ENCODE peak calls at places on chromosomes 5 and 9, in seven cellular contexts. D, Y, U, N, Z, E and C are unnamed samples.

GRCh38 chr9:38172601-38173000 is 103.6 kb upstream of the SHB start:
- DNase-seq in D (no peak), Y (no peak), U (peak; percentile 20), E (no peak), Z (no peak), N (no peak), C (no peak)

GRCh38 chr5:171705830-171706229 is 79.8 kb upstream of the SMIM23 start:
- DNase-seq in E (no peak), Z (no peak), U (no peak), N (no peak), D (no peak), Y (no peak), C (no peak)

GRCh38 chr5:40587284-40587882 is 92.3 kb upstream of the PTGER4 start:
- DNase-seq in N (peak; percentile 37), U (no peak), Y (no peak), D (no peak), E (no peak), Z (no peak), C (no peak)

GRCh38 chr9:133762488-133763271 is 24.5 kb upstream of the SARDH start:
- DNase-seq in U (peak; percentile 42), Y (no peak), N (no peak), Z (no peak), D (no peak), E (no peak), C (no peak)

GRCh38 chr9:121156263-121156731 is 45.4 kb downstream of the RAB14 start:
- DNase-seq in Y (no peak), D (no peak), Z (no peak), U (no peak), E (no peak), N (peak; percentile 90), C (peak; percentile 38)

GRCh38 chr9:99015890-99016289 is 72.2 kb downstream of the COL15A1 start:
- DNase-seq in Y (no peak), N (no peak), D (no peak), Z (no peak), E (no peak), U (no peak), C (no peak)

GRCh38 chr5:55037046-55037771 is 13.2 kb downstream of the GZMK start:
- DNase-seq in Z (peak; percentile 8), E (peak; percentile 46), N (no peak), D (no peak), Y (no peak), U (no peak), C (no peak)

GRCh38 chr5:180021900-180022299 is 49.7 kb downstream of the RNF130 start:
- DNase-seq in Z (no peak), Y (no peak), D (no peak), N (no peak), U (no peak), E (no peak), C (no peak)

GRCh38 chr5:40080191-40080590 is 599.5 kb upstream of the PTGER4 start:
- DNase-seq in Z (no peak), Y (no peak), N (no peak), E (no peak), D (peak; percentile 93), U (no peak), C (no peak)

GRCh38 chr5:179195561-179196419 is 135.6 kb downstream of the ZNF354C start:
- DNase-seq in E (no peak), Y (peak; percentile 45), N (no peak), Z (no peak), U (no peak), D (no peak), C (peak; percentile 54)

GRCh38 chr5:1173485-1174070 is 27.8 kb upstream of the SLC6A19 start:
- DNase-seq in E (no peak), Y (no peak), N (no peak), D (no peak), Z (no peak), U (no peak), C (no peak)

GRCh38 chr5:81751836-81752643 is 1.1 kb upstream of the SSBP2 start:
- DNase-seq in D (no peak), N (no peak), E (no peak), Z (no peak), U (peak; percentile 65), Y (no peak), C (peak; percentile 49)

GRCh38 chr5:132776932-132777208 is 169 bp downstream of the SEPTIN8 start:
- DNase-seq in Y (no peak), U (no peak), N (no peak), E (no peak), Z (no peak), D (no peak), C (no peak)

GRCh38 chr9:21904776-21905175 is 89.4 kb downstream of the CDKN2A start:
- DNase-seq in E (no peak), Y (no peak), U (no peak), N (no peak), Z (no peak), D (no peak), C (peak; percentile 15)

DNA sequence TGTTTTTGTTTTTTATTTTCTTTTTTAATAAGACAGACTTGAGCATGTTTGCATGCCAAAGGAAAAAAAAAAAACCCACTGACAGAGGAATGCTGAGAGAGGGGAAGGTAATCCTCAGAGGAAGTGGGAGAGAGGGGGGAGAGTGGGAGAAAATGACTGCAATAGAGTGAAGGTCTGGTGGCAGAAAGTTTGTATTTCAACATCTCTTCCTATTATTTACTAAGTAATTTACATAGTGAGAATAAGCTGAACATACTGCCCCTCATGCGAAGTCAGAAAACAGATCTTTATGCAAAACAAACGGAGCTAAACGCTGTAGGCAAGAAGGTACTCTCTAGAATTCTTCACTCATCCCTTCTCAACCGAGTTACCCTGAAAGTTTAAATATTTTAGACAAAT is 45.0 kb downstream of the ELL2 start:
- DNase-seq in U (no peak), Z (no peak), D (no peak), E (no peak), Y (no peak), N (no peak), C (no peak)
- H3K4me3 ChIP-seq in U (no peak overlapping the region), Z (no peak overlapping the region), D (no peak overlapping the region), E (no peak overlapping the region), Y (no peak overlapping the region), N (no peak overlapping the region), C (no peak overlapping the region)

GRCh38 chr9:686381-686813 is 155.1 kb upstream of the DMRT1 start:
- DNase-seq in N (no peak), U (no peak), E (no peak), Z (no peak), D (no peak), Y (no peak), C (peak; percentile 63)
- H3K4me3 ChIP-seq in N (no peak overlapping the region), U (no peak overlapping the region), E (no peak overlapping the region), Z (no peak overlapping the region), D (no peak overlapping the region), Y (no peak overlapping the region), C (no peak overlapping the region)

GRCh38 chr9:91408475-91408874 is 15.2 kb downstream of the NFIL3 start:
- DNase-seq in U (no peak), D (no peak), N (peak; percentile 74), Z (no peak), Y (no peak), E (no peak), C (no peak)
- H3K4me3 ChIP-seq in U (no peak overlapping the region), D (no peak overlapping the region), N (no peak overlapping the region), Z (no peak overlapping the region), Y (no peak overlapping the region), E (no peak overlapping the region), C (no peak overlapping the region)

DNA sequence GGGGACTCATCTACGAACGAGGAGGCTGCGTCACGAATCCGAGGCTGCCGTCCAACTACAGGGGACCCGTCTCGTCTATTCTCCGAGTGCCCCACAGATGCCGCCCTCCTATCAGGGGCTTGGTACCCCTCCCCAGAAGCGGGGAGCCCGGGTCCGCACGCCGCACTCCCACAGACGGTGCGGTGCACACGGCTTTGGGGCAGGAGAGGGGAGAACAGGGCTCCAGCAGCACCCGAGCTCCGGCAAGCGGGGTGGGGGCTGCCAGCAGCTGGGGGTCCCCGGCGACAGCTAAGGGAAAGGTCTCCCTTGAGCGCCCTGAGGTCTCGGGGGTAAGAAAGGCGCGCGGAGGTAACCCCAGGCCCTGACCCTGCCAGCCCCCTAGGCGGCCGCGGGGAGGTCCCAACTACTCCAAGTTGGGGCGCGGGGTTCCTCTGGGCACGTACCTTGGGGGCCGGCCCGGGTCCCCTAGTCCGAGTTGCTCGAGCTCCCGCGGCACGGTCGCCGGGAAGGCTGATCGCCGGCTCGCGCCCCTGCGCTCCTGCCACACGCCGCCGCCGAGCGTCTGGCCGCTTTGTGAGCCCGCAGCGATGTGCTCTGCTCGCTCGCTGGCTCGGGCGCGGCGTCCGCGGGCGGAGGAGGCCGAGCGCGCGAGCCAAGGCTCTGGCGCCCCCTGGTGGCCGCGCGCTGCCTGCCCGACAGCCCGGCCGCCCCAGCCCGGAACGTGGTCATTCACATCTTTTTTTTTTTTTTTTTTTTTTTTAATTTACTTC is at the start of gene SPOCK1:
- DNase-seq in Z (peak; percentile 12), N (peak; percentile 63), U (peak; percentile 86), D (peak; percentile 85), Y (peak; percentile 86), E (peak; percentile 13), C (peak; percentile 72)
- H3K4me3 ChIP-seq in Z (no peak within 1 kb of the TSS), N (peak within 1 kb of the TSS; percentile 52), U (peak within 1 kb of the TSS; percentile 65), D (peak within 1 kb of the TSS; percentile 42), Y (peak within 1 kb of the TSS; percentile 65), E (no peak within 1 kb of the TSS), C (peak within 1 kb of the TSS; percentile 70)

DNA sequence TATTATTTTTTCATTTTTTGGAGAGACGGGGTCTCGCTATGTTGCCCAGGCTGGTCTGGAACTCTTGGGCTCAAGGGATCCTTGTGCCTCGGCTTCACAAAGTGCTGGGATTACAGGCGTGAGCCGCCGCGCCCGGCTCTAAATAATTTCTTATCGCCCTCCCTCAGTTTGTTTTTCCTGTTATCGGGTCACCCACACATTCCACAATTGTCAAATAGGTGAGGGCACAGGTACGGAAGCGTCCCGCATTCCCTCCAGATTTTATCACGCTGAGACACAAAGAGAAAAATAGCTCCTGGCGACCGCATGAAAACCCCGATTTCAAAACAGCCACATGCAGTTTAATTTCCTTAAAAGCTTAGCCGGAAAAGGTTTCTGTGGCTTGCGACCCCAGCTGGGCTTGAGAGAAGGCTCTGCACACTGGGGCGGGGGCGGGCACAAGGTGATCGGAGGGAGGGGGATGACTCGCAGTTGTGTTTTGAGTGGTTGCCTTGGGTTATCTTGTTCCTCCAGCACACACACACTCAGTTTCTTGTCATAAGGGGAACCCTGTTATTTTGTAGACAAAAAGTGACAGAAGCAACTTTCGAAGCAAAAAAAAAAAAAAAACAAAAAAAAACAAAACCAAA is 720 bp upstream of the IQGAP2 start:
- DNase-seq in Y (peak; percentile 60), U (peak; percentile 63), D (peak; percentile 78), N (no peak), Z (no peak), E (peak; percentile 63), C (peak; percentile 3)
- H3K4me3 ChIP-seq in Y (peak overlapping the region; percentile 69), U (peak overlapping the region; percentile 91), D (peak overlapping the region; percentile 89), N (peak overlapping the region; percentile 51), Z (peak overlapping the region; percentile 52), E (peak overlapping the region; percentile 77), C (peak overlapping the region; percentile 54)

DNA sequence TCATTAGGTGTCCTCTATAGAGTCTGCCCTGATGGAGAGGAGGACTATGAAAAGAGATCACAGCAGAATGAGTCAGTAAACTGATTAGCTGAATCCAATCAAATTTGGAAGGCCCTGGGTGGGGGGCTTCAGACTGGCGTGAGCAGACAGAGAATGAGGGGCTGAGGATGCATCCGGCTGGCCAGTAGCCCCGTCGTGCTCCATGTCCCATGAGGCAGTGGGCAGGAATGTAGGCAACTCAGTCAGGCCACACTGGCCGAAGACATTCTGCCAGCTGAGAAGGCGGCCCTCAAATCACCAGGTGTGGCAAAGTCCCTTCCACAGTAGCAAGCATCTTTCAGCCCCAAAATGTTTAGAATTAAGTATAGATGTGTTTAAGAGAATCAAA is 25.7 kb upstream of the LAMC3 start:
- DNase-seq in U (no peak), N (no peak), D (no peak), Y (no peak), E (no peak), Z (no peak), C (no peak)
- H3K4me3 ChIP-seq in U (no peak overlapping the region), N (no peak overlapping the region), D (no peak overlapping the region), Y (no peak overlapping the region), E (no peak overlapping the region), Z (no peak overlapping the region), C (no peak overlapping the region)